ENCODE peak calls at places on chromosomes 6 and 20, in seven cellular contexts. One of them, this sample, is unnamed.

GRCh38 chr6:84348801-84349200 is 121.4 kb upstream of the CEP162 start:
- DNase-seq in lung: no peak
- DNase-seq in fibroblast of lung: no peak
- DNase-seq in left ventricle myocardium inferior: no peak
- DNase-seq in brain microvascular endothelial cell: no peak
- DNase-seq in AG04450: no peak
- DNase-seq in SK-N-SH: no peak
- DNase-seq in this sample: no peak

GRCh38 chr20:58309607-58310290 is at the start of gene RAB22A:
- DNase-seq in lung: peak; percentile 77
- DNase-seq in fibroblast of lung: peak; percentile 82
- DNase-seq in left ventricle myocardium inferior: peak; percentile 86
- DNase-seq in brain microvascular endothelial cell: peak; percentile 41
- DNase-seq in AG04450: peak; percentile 42
- DNase-seq in SK-N-SH: peak; percentile 98
- DNase-seq in this sample: no peak

GRCh38 chr6:127117979-127118504 is 429 bp upstream of the RSPO3 start:
- DNase-seq in lung: no peak
- DNase-seq in fibroblast of lung: peak; percentile 33
- DNase-seq in left ventricle myocardium inferior: no peak
- DNase-seq in brain microvascular endothelial cell: no peak
- DNase-seq in AG04450: no peak
- DNase-seq in SK-N-SH: peak; percentile 30
- DNase-seq in this sample: no peak

GRCh38 chr6:169556758-169557505 is 144.9 kb downstream of the WDR27 start:
- DNase-seq in lung: no peak
- DNase-seq in fibroblast of lung: no peak
- DNase-seq in left ventricle myocardium inferior: no peak
- DNase-seq in brain microvascular endothelial cell: no peak
- DNase-seq in AG04450: no peak
- DNase-seq in SK-N-SH: no peak
- DNase-seq in this sample: no peak

GRCh38 chr6:10759312-10759839 is 11.8 kb downstream of the TMEM14B start:
- DNase-seq in lung: no peak
- DNase-seq in fibroblast of lung: peak; percentile 77
- DNase-seq in left ventricle myocardium inferior: no peak
- DNase-seq in brain microvascular endothelial cell: peak; percentile 82
- DNase-seq in AG04450: peak; percentile 86
- DNase-seq in SK-N-SH: peak; percentile 30
- DNase-seq in this sample: peak; percentile 84

GRCh38 chr20:36093025-36093803 is 61.3 kb upstream of the EPB41L1 start:
- DNase-seq in lung: peak; percentile 77
- DNase-seq in fibroblast of lung: peak; percentile 18
- DNase-seq in left ventricle myocardium inferior: peak; percentile 58
- DNase-seq in brain microvascular endothelial cell: peak; percentile 41
- DNase-seq in AG04450: no peak
- DNase-seq in SK-N-SH: peak; percentile 66
- DNase-seq in this sample: no peak

GRCh38 chr6:79375635-79376425 is 141.3 kb upstream of the HMGN3 start:
- DNase-seq in lung: no peak
- DNase-seq in fibroblast of lung: no peak
- DNase-seq in left ventricle myocardium inferior: no peak
- DNase-seq in brain microvascular endothelial cell: no peak
- DNase-seq in AG04450: no peak
- DNase-seq in SK-N-SH: no peak
- DNase-seq in this sample: no peak

GRCh38 chr20:41738584-41739193 is 120.5 kb upstream of the CHD6 start:
- DNase-seq in lung: no peak
- DNase-seq in fibroblast of lung: peak; percentile 43
- DNase-seq in left ventricle myocardium inferior: peak; percentile 41
- DNase-seq in brain microvascular endothelial cell: peak; percentile 47
- DNase-seq in AG04450: no peak
- DNase-seq in SK-N-SH: peak; percentile 64
- DNase-seq in this sample: no peak

GRCh38 chr20:24160563-24161355 is 172.2 kb upstream of the GGTLC1 start:
- DNase-seq in lung: peak; percentile 48
- DNase-seq in fibroblast of lung: peak; percentile 65
- DNase-seq in left ventricle myocardium inferior: peak; percentile 22
- DNase-seq in brain microvascular endothelial cell: peak; percentile 72
- DNase-seq in AG04450: peak; percentile 29
- DNase-seq in SK-N-SH: peak; percentile 59
- DNase-seq in this sample: peak; percentile 37

GRCh38 chr20:38840894-38841470 is 35.5 kb downstream of the PPP1R16B start:
- DNase-seq in lung: no peak
- DNase-seq in fibroblast of lung: no peak
- DNase-seq in left ventricle myocardium inferior: no peak
- DNase-seq in brain microvascular endothelial cell: no peak
- DNase-seq in AG04450: no peak
- DNase-seq in SK-N-SH: no peak
- DNase-seq in this sample: no peak

GRCh38 chr6:77034161-77034560 is 429.1 kb downstream of the HTR1B start:
- DNase-seq in lung: no peak
- DNase-seq in fibroblast of lung: peak; percentile 57
- DNase-seq in left ventricle myocardium inferior: no peak
- DNase-seq in brain microvascular endothelial cell: peak; percentile 98
- DNase-seq in AG04450: peak; percentile 67
- DNase-seq in SK-N-SH: no peak
- DNase-seq in this sample: peak; percentile 70

GRCh38 chr6:137473651-137474050 is 20.5 kb downstream of the OLIG3 start:
- DNase-seq in lung: no peak
- DNase-seq in fibroblast of lung: no peak
- DNase-seq in left ventricle myocardium inferior: no peak
- DNase-seq in brain microvascular endothelial cell: no peak
- DNase-seq in AG04450: no peak
- DNase-seq in SK-N-SH: no peak
- DNase-seq in this sample: no peak

GRCh38 chr20:25269833-25270170 is 21.9 kb downstream of the PYGB start:
- DNase-seq in lung: no peak
- DNase-seq in fibroblast of lung: no peak
- DNase-seq in left ventricle myocardium inferior: peak; percentile 4
- DNase-seq in brain microvascular endothelial cell: no peak
- DNase-seq in AG04450: no peak
- DNase-seq in SK-N-SH: no peak
- DNase-seq in this sample: no peak

GRCh38 chr6:31114540-31114876 is at the start of gene PSORS1C1:
- DNase-seq in lung: peak; percentile 76
- DNase-seq in fibroblast of lung: peak; percentile 93
- DNase-seq in left ventricle myocardium inferior: peak; percentile 89
- DNase-seq in brain microvascular endothelial cell: peak; percentile 92
- DNase-seq in AG04450: peak; percentile 80
- DNase-seq in SK-N-SH: no peak
- DNase-seq in this sample: peak; percentile 73
- H3K4me3 ChIP-seq in lung: no peak within 1 kb of the TSS
- H3K4me3 ChIP-seq in fibroblast of lung: peak within 1 kb of the TSS; percentile 31
- H3K4me3 ChIP-seq in left ventricle myocardium inferior: peak within 1 kb of the TSS; percentile 52
- H3K4me3 ChIP-seq in brain microvascular endothelial cell: peak within 1 kb of the TSS; percentile 41
- H3K4me3 ChIP-seq in AG04450: peak within 1 kb of the TSS; percentile 41
- H3K4me3 ChIP-seq in SK-N-SH: peak within 1 kb of the TSS; percentile 37
- H3K4me3 ChIP-seq in this sample: peak within 1 kb of the TSS; percentile 25

GRCh38 chr20:22453244-22454080 is 130.9 kb downstream of the FOXA2 start:
- DNase-seq in lung: no peak
- DNase-seq in fibroblast of lung: no peak
- DNase-seq in left ventricle myocardium inferior: no peak
- DNase-seq in brain microvascular endothelial cell: no peak
- DNase-seq in AG04450: no peak
- DNase-seq in SK-N-SH: peak; percentile 25
- DNase-seq in this sample: no peak
- TF ChIP-seq CTCF in lung: peak; percentile 15
- TF ChIP-seq CTCF in fibroblast of lung: peak; percentile 49
- TF ChIP-seq CTCF in left ventricle myocardium inferior: peak; percentile 70
- TF ChIP-seq CTCF in brain microvascular endothelial cell: peak; percentile 67
- TF ChIP-seq CTCF in AG04450: peak; percentile 64
- TF ChIP-seq CTCF in SK-N-SH: peak; percentile 74
- TF ChIP-seq CTCF in this sample: peak; percentile 45

GRCh38 chr6:53043626-53044025 is 21.6 kb upstream of the FBXO9 start:
- DNase-seq in lung: no peak
- DNase-seq in fibroblast of lung: peak; percentile 24
- DNase-seq in left ventricle myocardium inferior: no peak
- DNase-seq in brain microvascular endothelial cell: no peak
- DNase-seq in AG04450: no peak
- DNase-seq in SK-N-SH: no peak
- DNase-seq in this sample: no peak

GRCh38 chr6:53046274-53046673 is 18.9 kb upstream of the FBXO9 start:
- DNase-seq in lung: no peak
- DNase-seq in fibroblast of lung: no peak
- DNase-seq in left ventricle myocardium inferior: no peak
- DNase-seq in brain microvascular endothelial cell: no peak
- DNase-seq in AG04450: no peak
- DNase-seq in SK-N-SH: no peak
- DNase-seq in this sample: no peak

GRCh38 chr6:53044572-53044971 is 20.6 kb upstream of the FBXO9 start:
- DNase-seq in lung: no peak
- DNase-seq in fibroblast of lung: no peak
- DNase-seq in left ventricle myocardium inferior: no peak
- DNase-seq in brain microvascular endothelial cell: no peak
- DNase-seq in AG04450: no peak
- DNase-seq in SK-N-SH: no peak
- DNase-seq in this sample: no peak

GRCh38 chr6:53042112-53042511 is 23.1 kb upstream of the FBXO9 start:
- DNase-seq in lung: no peak
- DNase-seq in fibroblast of lung: peak; percentile 96
- DNase-seq in left ventricle myocardium inferior: no peak
- DNase-seq in brain microvascular endothelial cell: peak; percentile 73
- DNase-seq in AG04450: peak; percentile 79
- DNase-seq in SK-N-SH: no peak
- DNase-seq in this sample: peak; percentile 85

GRCh38 chr6:53044071-53044470 is 21.1 kb upstream of the FBXO9 start:
- DNase-seq in lung: no peak
- DNase-seq in fibroblast of lung: peak; percentile 51
- DNase-seq in left ventricle myocardium inferior: no peak
- DNase-seq in brain microvascular endothelial cell: peak; percentile 89
- DNase-seq in AG04450: no peak
- DNase-seq in SK-N-SH: no peak
- DNase-seq in this sample: no peak
- H3K4me3 ChIP-seq in lung: no peak overlapping the region
- H3K4me3 ChIP-seq in fibroblast of lung: no peak overlapping the region
- H3K4me3 ChIP-seq in left ventricle myocardium inferior: no peak overlapping the region
- H3K4me3 ChIP-seq in brain microvascular endothelial cell: no peak overlapping the region
- H3K4me3 ChIP-seq in AG04450: no peak overlapping the region
- H3K4me3 ChIP-seq in SK-N-SH: no peak overlapping the region
- H3K4me3 ChIP-seq in this sample: no peak overlapping the region

GRCh38 chr6:44224978-44225330 is 1.6 kb downstream of the SLC29A1 start:
- DNase-seq in lung: no peak
- DNase-seq in fibroblast of lung: no peak
- DNase-seq in left ventricle myocardium inferior: no peak
- DNase-seq in brain microvascular endothelial cell: no peak
- DNase-seq in AG04450: no peak
- DNase-seq in SK-N-SH: no peak
- DNase-seq in this sample: no peak

GRCh38 chr6:44222987-44223470 is 366 bp upstream of the SLC29A1 start:
- DNase-seq in lung: no peak
- DNase-seq in fibroblast of lung: no peak
- DNase-seq in left ventricle myocardium inferior: no peak
- DNase-seq in brain microvascular endothelial cell: no peak
- DNase-seq in AG04450: no peak
- DNase-seq in SK-N-SH: no peak
- DNase-seq in this sample: no peak

GRCh38 chr6:44224154-44224977 is 971 bp downstream of the SLC29A1 start:
- DNase-seq in lung: no peak
- DNase-seq in fibroblast of lung: no peak
- DNase-seq in left ventricle myocardium inferior: no peak
- DNase-seq in brain microvascular endothelial cell: no peak
- DNase-seq in AG04450: no peak
- DNase-seq in SK-N-SH: peak; percentile 66
- DNase-seq in this sample: no peak

GRCh38 chr6:44222486-44222986 is 859 bp upstream of the SLC29A1 start:
- DNase-seq in lung: no peak
- DNase-seq in fibroblast of lung: no peak
- DNase-seq in left ventricle myocardium inferior: no peak
- DNase-seq in brain microvascular endothelial cell: no peak
- DNase-seq in AG04450: no peak
- DNase-seq in SK-N-SH: no peak
- DNase-seq in this sample: no peak

DNA sequence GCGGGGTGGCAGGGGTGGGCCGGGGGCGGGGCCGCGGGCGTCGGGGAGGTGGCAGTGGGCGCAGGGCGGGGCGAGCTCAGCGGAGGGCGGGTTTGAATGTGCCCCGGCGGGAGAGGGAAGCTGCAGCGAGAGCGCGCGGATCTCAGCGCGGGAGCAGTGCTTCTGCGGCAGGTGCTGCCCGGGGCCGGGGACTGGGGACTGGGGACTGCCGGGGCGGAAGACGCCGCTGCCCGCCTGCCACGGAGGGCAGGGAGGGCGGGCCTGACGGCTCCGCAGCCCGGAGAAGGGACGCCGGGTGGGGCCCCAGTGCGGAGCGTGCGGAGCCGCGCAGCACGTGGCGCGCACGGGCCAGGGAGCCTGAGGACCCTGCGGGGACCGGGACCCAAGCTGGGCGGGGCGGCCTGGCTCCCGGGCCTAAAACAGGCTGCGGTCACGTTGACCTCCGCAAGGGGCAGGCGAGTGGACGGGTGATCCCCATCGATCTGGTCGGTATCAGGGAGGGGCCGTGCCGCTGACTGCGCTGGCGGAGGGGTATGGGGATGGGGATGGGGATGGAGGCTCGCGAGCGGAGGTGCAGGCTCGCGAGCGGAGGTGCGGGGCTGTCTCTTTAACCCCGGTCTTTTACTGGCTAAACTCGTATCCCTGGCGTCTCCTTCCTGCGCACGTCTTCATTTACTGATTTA is at the start of gene SLC29A1:
- DNase-seq in lung: peak; percentile 78
- DNase-seq in fibroblast of lung: peak; percentile 25
- DNase-seq in left ventricle myocardium inferior: peak; percentile 89
- DNase-seq in brain microvascular endothelial cell: no peak
- DNase-seq in AG04450: no peak
- DNase-seq in SK-N-SH: peak; percentile 95
- DNase-seq in this sample: no peak
- TF ChIP-seq CTCF in lung: no peak
- TF ChIP-seq CTCF in fibroblast of lung: no peak
- TF ChIP-seq CTCF in left ventricle myocardium inferior: no peak
- TF ChIP-seq CTCF in brain microvascular endothelial cell: peak; percentile 10
- TF ChIP-seq CTCF in AG04450: peak; percentile 10
- TF ChIP-seq CTCF in SK-N-SH: no peak
- TF ChIP-seq CTCF in this sample: peak; percentile 27

DNA sequence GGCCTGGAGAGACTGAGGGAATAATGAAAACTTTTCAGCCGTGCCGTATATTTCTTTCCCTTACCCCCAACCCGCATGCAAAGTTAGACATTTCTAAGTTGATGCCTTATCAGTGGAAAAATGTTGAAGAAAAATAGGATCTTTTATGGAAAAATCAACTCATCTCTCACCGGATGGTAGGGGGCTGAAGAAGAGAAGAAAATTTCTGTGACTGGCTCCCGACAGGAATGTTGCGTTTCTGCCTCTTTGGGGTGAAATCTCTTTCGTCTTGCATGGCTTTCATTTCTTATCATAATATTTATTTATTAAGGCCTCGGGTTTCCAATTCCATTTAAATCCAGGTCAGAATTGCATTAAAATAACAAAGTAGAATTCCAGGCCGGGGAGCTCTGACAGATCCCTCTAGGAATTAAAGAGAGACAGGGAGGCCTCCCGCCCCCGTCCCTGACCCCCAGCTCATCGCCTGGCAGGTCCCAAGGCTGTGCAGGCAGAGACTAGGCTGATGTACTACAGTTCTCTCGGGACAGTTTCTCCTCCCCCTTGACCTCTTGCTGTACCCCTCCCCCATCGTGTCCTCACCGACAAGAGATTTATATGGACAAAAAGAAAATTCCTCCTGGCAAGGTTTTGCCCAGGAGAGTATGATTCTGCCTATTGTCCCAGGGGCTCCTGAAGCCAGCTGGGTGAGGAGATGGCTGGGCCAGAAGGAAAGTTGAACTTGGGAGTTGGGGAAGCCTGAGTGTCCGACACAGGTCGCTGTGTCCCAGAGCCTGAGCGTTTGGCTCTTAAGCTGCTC is 1.3 kb downstream of the SCUBE3 start:
- DNase-seq in lung: no peak
- DNase-seq in fibroblast of lung: no peak
- DNase-seq in left ventricle myocardium inferior: no peak
- DNase-seq in brain microvascular endothelial cell: peak; percentile 18
- DNase-seq in AG04450: no peak
- DNase-seq in SK-N-SH: peak; percentile 42
- DNase-seq in this sample: no peak
- H3K4me3 ChIP-seq in lung: no peak overlapping the region
- H3K4me3 ChIP-seq in fibroblast of lung: peak overlapping the region; percentile 60
- H3K4me3 ChIP-seq in left ventricle myocardium inferior: peak overlapping the region; percentile 69
- H3K4me3 ChIP-seq in brain microvascular endothelial cell: peak overlapping the region; percentile 62
- H3K4me3 ChIP-seq in AG04450: peak overlapping the region; percentile 65
- H3K4me3 ChIP-seq in SK-N-SH: no peak overlapping the region
- H3K4me3 ChIP-seq in this sample: peak overlapping the region; percentile 72

This sample was measured in AG04449.